ENCODE peak calls at places on chromosomes 16 and 17, in six cellular contexts. One of them, this sample, is unnamed.

GRCh38 chr16:50711862-50712567 is 18.6 kb downstream of the NOD2 start:
- DNase-seq in WTC11: no peak
- DNase-seq in progenitor cell of endocrine pancreas: no peak
- DNase-seq in CD4-positive, alpha-beta T cell: no peak
- DNase-seq in heart left ventricle: peak
- DNase-seq in left ventricle myocardium inferior: peak
- DNase-seq in this sample: no peak

GRCh38 chr17:18139949-18140348 is 31.4 kb downstream of the MYO15A start:
- DNase-seq in WTC11: peak
- DNase-seq in left ventricle myocardium inferior: no peak
- DNase-seq in progenitor cell of endocrine pancreas: no peak
- DNase-seq in heart left ventricle: no peak
- DNase-seq in CD4-positive, alpha-beta T cell: no peak
- DNase-seq in this sample: no peak

GRCh38 chr17:76873856-76874255 is 5.7 kb downstream of the MGAT5B start:
- DNase-seq in WTC11: no peak
- DNase-seq in CD4-positive, alpha-beta T cell: no peak
- DNase-seq in heart left ventricle: no peak
- DNase-seq in left ventricle myocardium inferior: no peak
- DNase-seq in progenitor cell of endocrine pancreas: no peak
- DNase-seq in this sample: no peak

GRCh38 chr17:40415390-40415789 is 2.3 kb downstream of the TOP2A start:
- DNase-seq in left ventricle myocardium inferior: no peak
- DNase-seq in WTC11: no peak
- DNase-seq in heart left ventricle: no peak
- DNase-seq in progenitor cell of endocrine pancreas: no peak
- DNase-seq in CD4-positive, alpha-beta T cell: no peak
- DNase-seq in this sample: no peak

GRCh38 chr16:81578015-81578554 is 133.5 kb downstream of the CMIP start:
- DNase-seq in WTC11: no peak
- DNase-seq in left ventricle myocardium inferior: no peak
- DNase-seq in CD4-positive, alpha-beta T cell: no peak
- DNase-seq in progenitor cell of endocrine pancreas: no peak
- DNase-seq in heart left ventricle: no peak
- DNase-seq in this sample: no peak

GRCh38 chr17:35778641-35779196 is 16.7 kb downstream of the MMP28 start:
- DNase-seq in progenitor cell of endocrine pancreas: no peak
- DNase-seq in left ventricle myocardium inferior: no peak
- DNase-seq in WTC11: no peak
- DNase-seq in heart left ventricle: no peak
- DNase-seq in CD4-positive, alpha-beta T cell: no peak
- DNase-seq in this sample: no peak

GRCh38 chr17:79657861-79658810 is 47.3 kb upstream of the RBFOX3 start:
- DNase-seq in left ventricle myocardium inferior: no peak
- DNase-seq in WTC11: no peak
- DNase-seq in progenitor cell of endocrine pancreas: peak
- DNase-seq in heart left ventricle: no peak
- DNase-seq in CD4-positive, alpha-beta T cell: no peak
- DNase-seq in this sample: no peak

GRCh38 chr17:261640-262039 is 80.2 kb upstream of the DOC2B start:
- DNase-seq in heart left ventricle: peak
- DNase-seq in progenitor cell of endocrine pancreas: no peak
- DNase-seq in WTC11: no peak
- DNase-seq in CD4-positive, alpha-beta T cell: no peak
- DNase-seq in left ventricle myocardium inferior: no peak
- DNase-seq in this sample: no peak

GRCh38 chr16:1887711-1888354 is 15.9 kb upstream of the MEIOB start:
- DNase-seq in heart left ventricle: no peak
- DNase-seq in WTC11: no peak
- DNase-seq in left ventricle myocardium inferior: no peak
- DNase-seq in CD4-positive, alpha-beta T cell: no peak
- DNase-seq in progenitor cell of endocrine pancreas: no peak
- DNase-seq in this sample: no peak

GRCh38 chr16:70701998-70702397 is 16.1 kb upstream of the MTSS2 start:
- DNase-seq in WTC11: no peak
- DNase-seq in CD4-positive, alpha-beta T cell: no peak
- DNase-seq in progenitor cell of endocrine pancreas: no peak
- DNase-seq in heart left ventricle: no peak
- DNase-seq in left ventricle myocardium inferior: no peak
- DNase-seq in this sample: no peak

GRCh38 chr16:70704586-70704985 is 18.7 kb upstream of the MTSS2 start:
- DNase-seq in CD4-positive, alpha-beta T cell: no peak
- DNase-seq in left ventricle myocardium inferior: no peak
- DNase-seq in heart left ventricle: no peak
- DNase-seq in progenitor cell of endocrine pancreas: no peak
- DNase-seq in WTC11: no peak
- DNase-seq in this sample: no peak

GRCh38 chr16:70702624-70703023 is 16.8 kb upstream of the MTSS2 start:
- DNase-seq in progenitor cell of endocrine pancreas: no peak
- DNase-seq in WTC11: no peak
- DNase-seq in heart left ventricle: no peak
- DNase-seq in CD4-positive, alpha-beta T cell: no peak
- DNase-seq in left ventricle myocardium inferior: no peak
- DNase-seq in this sample: no peak

GRCh38 chr16:70703835-70704381 is 18.1 kb upstream of the MTSS2 start:
- DNase-seq in left ventricle myocardium inferior: no peak
- DNase-seq in heart left ventricle: no peak
- DNase-seq in WTC11: no peak
- DNase-seq in progenitor cell of endocrine pancreas: no peak
- DNase-seq in CD4-positive, alpha-beta T cell: no peak
- DNase-seq in this sample: no peak

DNA sequence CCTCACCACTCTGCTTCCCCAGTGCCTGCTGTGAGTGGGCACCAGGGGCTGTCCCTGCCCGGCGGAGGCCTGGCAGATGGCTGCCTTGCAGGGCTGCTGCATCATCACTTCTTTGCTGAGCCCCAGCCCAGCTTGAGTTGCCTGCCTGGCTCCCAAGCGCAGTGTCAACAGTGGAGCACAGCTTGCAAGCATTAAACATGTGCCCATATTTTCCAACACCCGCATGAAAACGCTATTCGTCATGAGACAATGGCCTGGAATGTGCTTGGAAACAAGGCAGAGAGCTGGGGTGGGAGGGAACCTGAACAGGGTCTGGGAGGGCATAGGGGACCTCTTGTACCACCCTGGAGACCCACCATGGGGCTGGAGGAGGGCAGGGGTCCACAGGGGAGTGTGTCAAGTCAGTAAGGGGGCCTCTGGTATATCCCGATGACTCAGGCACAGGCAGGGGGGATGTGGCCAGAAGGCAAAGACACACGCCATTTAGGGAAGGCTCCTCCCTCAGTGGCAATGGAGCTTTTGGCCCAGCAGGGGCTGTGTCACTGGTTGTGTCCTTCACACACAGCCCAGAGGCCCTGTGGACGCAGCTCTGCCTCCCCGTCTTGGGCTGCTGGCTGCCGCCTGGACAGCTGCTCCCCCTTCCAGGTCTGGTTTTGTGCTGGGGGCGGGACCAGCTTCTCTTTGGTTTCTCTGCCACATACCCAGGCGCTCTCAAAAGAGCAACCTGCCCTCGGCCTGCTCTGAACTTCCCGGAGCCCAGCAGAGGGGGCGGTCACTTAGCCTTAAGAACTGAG is 17.4 kb upstream of the MTSS2 start:
- DNase-seq in heart left ventricle: peak
- DNase-seq in WTC11: peak
- DNase-seq in progenitor cell of endocrine pancreas: no peak
- DNase-seq in left ventricle myocardium inferior: peak
- DNase-seq in CD4-positive, alpha-beta T cell: no peak
- DNase-seq in this sample: peak
- TF ChIP-seq CTCF in heart left ventricle: no peak
- TF ChIP-seq CTCF in WTC11: no peak
- TF ChIP-seq CTCF in progenitor cell of endocrine pancreas: peak
- TF ChIP-seq CTCF in left ventricle myocardium inferior: peak
- TF ChIP-seq CTCF in CD4-positive, alpha-beta T cell: no peak
- TF ChIP-seq CTCF in this sample: no peak

GRCh38 chr17:57401556-57402488 is 145.5 kb downstream of the MSI2 start:
- DNase-seq in WTC11: peak
- DNase-seq in heart left ventricle: no peak
- DNase-seq in progenitor cell of endocrine pancreas: no peak
- DNase-seq in CD4-positive, alpha-beta T cell: no peak
- DNase-seq in left ventricle myocardium inferior: no peak
- DNase-seq in this sample: peak
- TF ChIP-seq CTCF in WTC11: no peak
- TF ChIP-seq CTCF in heart left ventricle: no peak
- TF ChIP-seq CTCF in progenitor cell of endocrine pancreas: peak
- TF ChIP-seq CTCF in CD4-positive, alpha-beta T cell: no peak
- TF ChIP-seq CTCF in left ventricle myocardium inferior: peak
- TF ChIP-seq CTCF in this sample: no peak

GRCh38 chr16:53542283-53542682 is 39.3 kb upstream of the AKTIP start:
- DNase-seq in left ventricle myocardium inferior: no peak
- DNase-seq in progenitor cell of endocrine pancreas: no peak
- DNase-seq in CD4-positive, alpha-beta T cell: no peak
- DNase-seq in heart left ventricle: no peak
- DNase-seq in WTC11: peak
- DNase-seq in this sample: no peak
- TF ChIP-seq CTCF in left ventricle myocardium inferior: no peak
- TF ChIP-seq CTCF in progenitor cell of endocrine pancreas: no peak
- TF ChIP-seq CTCF in CD4-positive, alpha-beta T cell: no peak
- TF ChIP-seq CTCF in heart left ventricle: no peak
- TF ChIP-seq CTCF in WTC11: no peak
- TF ChIP-seq CTCF in this sample: no peak

GRCh38 chr17:63451150-63451549 is 5.0 kb upstream of the CYB561 start:
- DNase-seq in left ventricle myocardium inferior: no peak
- DNase-seq in progenitor cell of endocrine pancreas: no peak
- DNase-seq in WTC11: no peak
- DNase-seq in CD4-positive, alpha-beta T cell: no peak
- DNase-seq in heart left ventricle: no peak
- DNase-seq in this sample: no peak
- TF ChIP-seq CTCF in left ventricle myocardium inferior: no peak
- TF ChIP-seq CTCF in progenitor cell of endocrine pancreas: no peak
- TF ChIP-seq CTCF in WTC11: no peak
- TF ChIP-seq CTCF in CD4-positive, alpha-beta T cell: no peak
- TF ChIP-seq CTCF in heart left ventricle: no peak
- TF ChIP-seq CTCF in this sample: no peak

GRCh38 chr17:78034429-78035091 is 76.1 kb downstream of the TNRC6C start:
- DNase-seq in progenitor cell of endocrine pancreas: no peak
- DNase-seq in left ventricle myocardium inferior: no peak
- DNase-seq in heart left ventricle: no peak
- DNase-seq in CD4-positive, alpha-beta T cell: no peak
- DNase-seq in WTC11: no peak
- DNase-seq in this sample: no peak

GRCh38 chr17:78031435-78031834 is 72.9 kb downstream of the TNRC6C start:
- DNase-seq in CD4-positive, alpha-beta T cell: no peak
- DNase-seq in left ventricle myocardium inferior: no peak
- DNase-seq in WTC11: no peak
- DNase-seq in heart left ventricle: no peak
- DNase-seq in progenitor cell of endocrine pancreas: no peak
- DNase-seq in this sample: no peak

GRCh38 chr17:78029697-78030096 is 71.2 kb downstream of the TNRC6C start:
- DNase-seq in CD4-positive, alpha-beta T cell: no peak
- DNase-seq in heart left ventricle: no peak
- DNase-seq in left ventricle myocardium inferior: no peak
- DNase-seq in WTC11: no peak
- DNase-seq in progenitor cell of endocrine pancreas: no peak
- DNase-seq in this sample: no peak

GRCh38 chr17:78027121-78027520 is 68.6 kb downstream of the TNRC6C start:
- DNase-seq in CD4-positive, alpha-beta T cell: no peak
- DNase-seq in WTC11: no peak
- DNase-seq in left ventricle myocardium inferior: no peak
- DNase-seq in heart left ventricle: no peak
- DNase-seq in progenitor cell of endocrine pancreas: no peak
- DNase-seq in this sample: no peak

DNA sequence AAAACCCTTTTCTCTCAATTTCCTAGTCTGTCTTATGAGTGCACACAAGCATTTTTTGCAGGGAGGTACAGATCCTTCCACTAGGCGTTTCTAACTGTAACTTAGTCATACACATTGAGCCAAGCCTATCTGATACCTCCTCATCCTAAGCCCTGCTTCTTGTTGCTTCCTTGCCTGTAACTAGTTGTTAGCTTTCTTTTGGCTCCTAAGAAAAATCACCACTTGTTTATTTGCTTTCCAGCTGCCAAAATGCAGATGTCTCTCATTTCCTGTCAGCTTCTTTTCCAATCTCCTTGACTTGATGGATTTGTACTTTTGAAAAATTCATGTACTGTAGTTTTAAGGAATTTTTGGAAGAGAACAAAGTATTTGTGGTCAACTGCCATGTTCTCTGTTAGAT is 73.7 kb downstream of the TNRC6C start:
- DNase-seq in progenitor cell of endocrine pancreas: no peak
- DNase-seq in CD4-positive, alpha-beta T cell: no peak
- DNase-seq in WTC11: no peak
- DNase-seq in heart left ventricle: no peak
- DNase-seq in left ventricle myocardium inferior: no peak
- DNase-seq in this sample: no peak
- TF ChIP-seq CTCF in progenitor cell of endocrine pancreas: no peak
- TF ChIP-seq CTCF in CD4-positive, alpha-beta T cell: no peak
- TF ChIP-seq CTCF in WTC11: no peak
- TF ChIP-seq CTCF in heart left ventricle: no peak
- TF ChIP-seq CTCF in left ventricle myocardium inferior: no peak
- TF ChIP-seq CTCF in this sample: no peak

This sample was measured in endothelial cell.